ENCODE peak calls at places on chromosomes 13 and 19, in five cellular contexts. B is HS-5; W is activated CD4-positive, CD25-positive, alpha-beta regulatory T cell; D is stimulated activated CD8-positive, alpha-beta memory T cell treated with anti-CD3 and anti-CD28 coated beads, Interleukin-2, amount 100 ng/mL, for 48 hours; L is activated naive CD4-positive, alpha-beta T cell. R is an unnamed sample.

GRCh38 chr13:72043361-72043760 is 176.4 kb upstream of the DACH1 start:
- DNase-seq in L (no peak), B (no peak), W (no peak), D (no peak), R (no peak)

GRCh38 chr19:43984687-43985000 is 656 bp downstream of the ZNF155 start:
- DNase-seq in L (no peak), B (no peak), W (no peak), D (no peak), R (peak; percentile 40)

GRCh38 chr19:39613597-39613996 is 11.3 kb downstream of the LGALS13 start:
- DNase-seq in B (no peak), D (no peak), W (no peak), L (no peak), R (no peak)

GRCh38 chr19:17202249-17202648 is 12.9 kb upstream of the USE1 start:
- DNase-seq in B (no peak), D (no peak), L (no peak), W (no peak), R (no peak)

GRCh38 chr13:101053289-101053688 is 363.0 kb downstream of the NALCN start:
- DNase-seq in W (no peak), L (no peak), B (no peak), D (no peak), R (no peak)

GRCh38 chr19:29449371-29449770 is 76.4 kb upstream of the VSTM2B start:
- DNase-seq in W (no peak), D (no peak), B (no peak), L (no peak), R (peak; percentile 2)

GRCh38 chr13:107608736-107609135 is 606.6 kb downstream of the LIG4 start:
- DNase-seq in B (no peak), D (no peak), L (no peak), W (no peak), R (no peak)

GRCh38 chr19:6769006-6769637 is 1.9 kb upstream of the SH2D3A start:
- DNase-seq in L (no peak), D (no peak), W (no peak), B (no peak), R (peak; percentile 47)

GRCh38 chr19:18211683-18212082 is 7.8 kb upstream of the RAB3A start:
- DNase-seq in B (no peak), W (no peak), D (no peak), L (no peak), R (no peak)

R was measured in GM03348.